ENCODE peak calls at places on chromosomes 7 and 10, in four cellular contexts. Q is heart right ventricle, C is kidney epithelial cell, G is left ventricle myocardium inferior. P is an unnamed sample.

GRCh38 chr10:75532253-75532924 is 101.0 kb downstream of the LRMDA start:
- DNase-seq in Q (no peak), C (peak; percentile 78), G (no peak), P (no peak)

GRCh38 chr10:126459878-126460481 is 71.7 kb upstream of the ADAM12 start:
- DNase-seq in C (peak; percentile 91), Q (no peak), G (no peak), P (peak; percentile 34)

GRCh38 chr7:154975984-154976383 is 26.9 kb downstream of the PAXIP1 start:
- DNase-seq in G (no peak), Q (no peak), C (no peak), P (no peak)

GRCh38 chr7:24972991-24973390 is 7.0 kb downstream of the OSBPL3 start:
- DNase-seq in Q (no peak), G (no peak), C (no peak), P (no peak)

GRCh38 chr7:90726623-90727022 is 130.5 kb downstream of the CDK14 start:
- DNase-seq in G (no peak), Q (no peak), C (no peak), P (no peak)

GRCh38 chr7:15557186-15557585 is 4.6 kb downstream of the AGMO start:
- DNase-seq in G (no peak), C (no peak), Q (no peak), P (no peak)

GRCh38 chr7:114988755-114989154 is 66.9 kb downstream of the MDFIC start:
- DNase-seq in Q (peak; percentile 54), G (peak; percentile 74), C (peak; percentile 14), P (no peak)

GRCh38 chr10:95872158-95872711 is 35.5 kb upstream of the CC2D2B start:
- DNase-seq in C (no peak), G (no peak), Q (no peak), P (no peak)

GRCh38 chr10:132443605-132443997 is 46.6 kb downstream of the PWWP2B start:
- DNase-seq in G (no peak), C (no peak), Q (no peak), P (no peak)

GRCh38 chr7:78172138-78172887 is 373.7 kb downstream of the PHTF2 start:
- DNase-seq in Q (no peak), C (no peak), G (no peak), P (no peak)

GRCh38 chr10:70775679-70776454 is 9.3 kb downstream of the TBATA start:
- DNase-seq in G (no peak), Q (no peak), C (no peak), P (no peak)

GRCh38 chr10:12634532-12634931 is 285.2 kb downstream of the CAMK1D start:
- DNase-seq in C (no peak), Q (no peak), G (no peak), P (no peak)

GRCh38 chr7:80392229-80393169 is 119.4 kb downstream of the GNAT3 start:
- DNase-seq in C (no peak), G (no peak), Q (no peak), P (no peak)

GRCh38 chr7:70673833-70674232 is 458.1 kb upstream of the GALNT17 start:
- DNase-seq in Q (no peak), C (no peak), G (no peak), P (no peak)

DNA sequence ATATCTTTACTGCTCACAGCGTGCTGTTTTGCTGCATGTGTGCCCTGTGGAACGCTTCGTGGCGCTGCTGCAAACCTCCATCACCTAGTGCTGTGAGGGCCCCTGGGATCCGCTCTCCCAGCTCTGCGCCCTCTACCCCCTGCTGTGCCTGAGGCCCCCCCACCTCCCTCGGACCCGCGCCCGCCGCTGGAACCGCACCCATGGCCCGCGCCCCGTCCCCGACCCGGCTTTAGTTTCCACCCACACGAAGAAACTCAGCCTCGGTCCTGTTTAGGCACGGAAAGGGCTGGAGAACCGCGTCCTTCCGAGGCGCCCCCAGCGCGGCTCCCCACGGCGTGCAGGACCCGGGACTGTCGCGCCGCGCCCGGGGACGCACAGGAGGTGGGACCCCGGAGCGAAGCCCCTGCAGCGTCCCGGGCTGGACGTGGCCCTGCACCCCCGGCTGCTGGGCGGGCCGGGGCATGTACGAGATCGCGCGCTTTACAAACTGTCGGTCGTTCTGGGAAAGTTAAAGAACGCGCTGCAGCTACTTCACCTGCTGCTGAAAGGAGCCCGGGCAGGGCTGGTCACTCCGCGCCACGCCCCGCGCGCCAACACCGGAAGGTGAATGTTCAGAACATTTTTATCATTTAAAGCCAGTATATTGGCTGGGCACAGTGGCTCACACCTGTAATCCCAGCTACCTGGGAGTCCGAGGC is 54.3 kb downstream of the BMS1 start:
- DNase-seq in C (no peak), Q (no peak), G (no peak), P (no peak)
- TF ChIP-seq CTCF in C (peak; percentile 31), Q (no peak), G (peak; percentile 17), P (peak; percentile 35)

DNA sequence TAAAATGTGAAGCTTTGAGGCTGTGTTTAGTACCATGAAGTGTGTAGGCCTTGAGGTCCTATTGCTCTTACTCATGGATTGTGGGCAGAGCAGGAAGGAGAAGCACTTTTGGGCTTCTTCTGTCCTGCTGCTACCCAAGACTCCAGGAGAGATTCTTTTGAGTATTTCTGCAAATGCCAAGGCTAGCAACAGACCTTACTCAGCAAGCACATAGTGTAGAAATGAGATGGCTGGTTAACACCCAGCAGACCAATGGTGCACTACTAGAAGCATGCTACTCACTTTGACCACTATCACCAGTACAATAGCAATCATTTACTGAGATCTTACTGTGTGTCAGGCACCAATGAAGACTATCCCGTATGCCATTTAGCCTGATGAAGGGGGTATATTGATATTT is 3.2 kb downstream of the PLPP4 start:
- DNase-seq in Q (no peak), G (no peak), C (no peak), P (no peak)
- H3K4me3 ChIP-seq in Q (no peak overlapping the region), G (no peak overlapping the region), C (no peak overlapping the region), P (no peak overlapping the region)

GRCh38 chr10:13867822-13868221 is 281.1 kb downstream of the PRPF18 start:
- DNase-seq in Q (no peak), G (no peak), C (no peak), P (no peak)
- TF ChIP-seq CTCF in Q (no peak), G (no peak), C (no peak), P (no peak)

GRCh38 chr10:69570050-69570816 is 3.0 kb downstream of the NEUROG3 start:
- DNase-seq in C (no peak), G (no peak), Q (no peak), P (no peak)

GRCh38 chr10:69573056-69573806 is at the start of gene NEUROG3:
- DNase-seq in Q (no peak), C (no peak), G (no peak), P (no peak)

GRCh38 chr10:69574571-69574978 is 1.4 kb upstream of the NEUROG3 start:
- DNase-seq in Q (no peak), C (no peak), G (no peak), P (no peak)

GRCh38 chr10:69571618-69572158 is 1.5 kb downstream of the NEUROG3 start:
- DNase-seq in G (no peak), C (no peak), Q (no peak), P (no peak)

DNA sequence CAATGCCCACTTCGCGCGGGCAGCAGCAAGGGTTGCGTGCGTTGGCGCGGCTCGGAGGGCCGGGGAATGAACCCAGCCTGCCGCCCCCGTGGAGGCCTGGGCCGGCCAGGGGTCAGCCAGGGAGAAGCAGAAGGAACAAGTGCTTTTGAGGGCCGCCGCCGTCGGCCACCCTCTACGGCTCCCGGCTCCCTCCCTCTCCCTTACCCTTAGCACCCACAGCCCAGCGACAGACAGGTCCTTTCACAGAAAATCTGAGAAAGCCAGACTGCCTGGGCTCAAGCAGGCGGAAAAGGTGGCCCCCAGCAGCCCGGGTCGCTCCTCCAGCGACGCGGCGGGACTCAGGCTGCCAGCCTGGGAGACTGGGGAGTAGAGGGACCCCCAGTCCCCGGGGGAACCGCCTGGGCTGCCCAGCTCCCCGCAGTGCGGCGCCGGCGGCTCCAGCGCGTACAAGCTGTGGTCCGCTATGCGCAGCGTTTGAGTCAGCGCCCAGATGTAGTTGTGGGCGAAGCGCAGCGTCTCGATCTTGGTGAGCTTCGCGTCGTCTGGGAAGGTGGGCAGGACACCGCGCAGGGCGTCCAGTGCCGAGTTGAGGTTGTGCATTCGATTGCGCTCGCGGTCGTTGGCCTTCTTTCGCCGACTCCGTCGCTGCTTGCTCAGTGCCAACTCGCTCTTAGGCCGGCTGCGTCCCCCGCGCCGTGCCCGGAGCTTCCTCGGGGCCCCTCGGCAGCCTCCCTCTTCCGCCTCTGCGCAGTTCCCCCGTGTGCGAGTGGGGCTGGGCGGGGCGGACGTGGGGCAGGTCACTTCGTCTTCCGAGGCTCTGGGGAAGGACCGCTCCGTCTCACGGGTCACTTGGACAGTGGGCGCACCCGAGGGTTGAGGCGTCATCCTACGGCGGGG is 815 bp downstream of the NEUROG3 start:
- DNase-seq in G (no peak), Q (no peak), C (no peak), P (no peak)
- H3K4me3 ChIP-seq in G (peak overlapping the region; percentile 52), Q (peak overlapping the region; percentile 39), C (no peak overlapping the region), P (no peak overlapping the region)

DNA sequence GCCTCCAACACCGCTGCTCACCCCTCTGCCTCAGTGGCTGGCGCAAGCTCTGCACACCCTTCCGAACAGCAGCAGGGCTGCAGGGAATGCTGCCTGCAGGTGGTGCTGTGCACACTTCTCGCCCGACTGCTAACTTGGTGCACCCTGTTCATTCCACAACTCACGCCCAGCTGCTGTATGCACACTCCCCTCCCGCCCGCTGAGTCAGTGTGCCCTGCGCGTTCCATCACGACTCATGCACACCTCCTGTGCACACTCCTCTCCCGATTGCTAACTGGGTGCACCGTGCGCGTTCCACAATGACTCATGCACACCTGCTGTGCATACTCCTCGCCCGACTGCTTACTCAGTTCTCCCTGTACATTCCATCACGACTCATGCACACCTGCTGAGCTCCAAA is 21.5 kb downstream of the ADARB2 start:
- DNase-seq in Q (no peak), G (no peak), C (peak; percentile 12), P (no peak)
- TF ChIP-seq CTCF in Q (no peak), G (peak; percentile 1), C (peak; percentile 27), P (no peak)

P was measured in retinal pigment epithelial cell.